ENCODE peak calls at places on chromosome 10, in nine cellular contexts. C is body of pancreas; Z is brain microvascular endothelial cell; W is CD4-positive, CD25-positive, alpha-beta regulatory T cell; G is A549; N is GM23338; F is CD4-positive, alpha-beta T cell; H is H1; Y is CD8-positive, alpha-beta T cell. L is an unnamed sample.
A peak's percentile ranks its signal among the peaks of the same experiment; 100 is the strongest.

GRCh38 chr10:50512743-50513416 is 110.9 kb downstream of the SGMS1 start:
- DNase-seq in F (no peak), C (no peak), G (no peak), W (peak; percentile 85), Y (no peak), N (no peak), Z (no peak), H (no peak), L (peak; percentile 3)

GRCh38 chr10:117419921-117420320 is 44.7 kb upstream of the PDZD8 start:
- DNase-seq in Y (no peak), F (no peak), H (no peak), N (no peak), C (no peak), W (no peak), G (no peak), Z (no peak), L (no peak)

GRCh38 chr10:76115471-76116155 is 684.2 kb downstream of the LRMDA start:
- DNase-seq in Y (no peak), C (no peak), F (no peak), G (no peak), Z (no peak), H (no peak), W (no peak), N (no peak), L (no peak)

GRCh38 chr10:43775379-43775778 is 126.7 kb upstream of the ZNF32 start:
- DNase-seq in G (no peak), H (no peak), Y (no peak), N (no peak), C (no peak), F (no peak), W (no peak), Z (no peak), L (no peak)

GRCh38 chr10:49552277-49552676 is 13.4 kb upstream of the ERCC6 start:
- DNase-seq in H (no peak), Z (peak; percentile 81), G (peak; percentile 35), F (no peak), N (no peak), C (no peak), W (no peak), Y (no peak), L (no peak)

GRCh38 chr10:24444337-24444736 is 235.4 kb downstream of the KIAA1217 start:
- DNase-seq in H (no peak), C (no peak), W (no peak), F (no peak), G (no peak), Y (no peak), N (no peak), Z (peak; percentile 92), L (no peak)

GRCh38 chr10:122362031-122362592 is 12.4 kb upstream of the PLEKHA1 start:
- DNase-seq in G (no peak), W (no peak), H (no peak), C (no peak), N (no peak), Z (no peak), Y (no peak), F (no peak), L (no peak)

GRCh38 chr10:17669185-17669872 is 25.4 kb downstream of the STAM start:
- DNase-seq in F (peak; percentile 15), G (no peak), N (no peak), H (no peak), C (no peak), W (peak; percentile 58), Y (peak; percentile 48), Z (no peak), L (no peak)

GRCh38 chr10:514137-514671 is 175.3 kb downstream of the DIP2C start:
- DNase-seq in G (no peak), H (no peak), W (no peak), C (peak; percentile 90), N (no peak), F (no peak), Y (no peak), Z (no peak), L (no peak)

GRCh38 chr10:96721207-96721572 is 876 bp upstream of the PIK3AP1 start:
- DNase-seq in Z (no peak), Y (no peak), C (no peak), N (peak; percentile 52), F (no peak), H (no peak), G (no peak), W (no peak), L (no peak)

GRCh38 chr10:103731609-103732270 is 123.6 kb downstream of the SH3PXD2A start:
- DNase-seq in H (no peak), C (no peak), G (no peak), Y (no peak), N (no peak), Z (no peak), W (no peak), F (no peak), L (no peak)

GRCh38 chr10:103734731-103735130 is 120.6 kb downstream of the SH3PXD2A start:
- DNase-seq in N (no peak), C (no peak), W (no peak), Y (no peak), Z (no peak), F (no peak), G (no peak), H (no peak), L (no peak)

GRCh38 chr10:103736044-103736443 is 119.3 kb downstream of the SH3PXD2A start:
- DNase-seq in Z (no peak), G (no peak), N (no peak), C (no peak), W (no peak), Y (no peak), F (no peak), H (no peak), L (no peak)

GRCh38 chr10:103732339-103732738 is 123.0 kb downstream of the SH3PXD2A start:
- DNase-seq in F (no peak), G (no peak), H (no peak), W (no peak), C (peak; percentile 64), Z (no peak), N (no peak), Y (no peak), L (no peak)

DNA sequence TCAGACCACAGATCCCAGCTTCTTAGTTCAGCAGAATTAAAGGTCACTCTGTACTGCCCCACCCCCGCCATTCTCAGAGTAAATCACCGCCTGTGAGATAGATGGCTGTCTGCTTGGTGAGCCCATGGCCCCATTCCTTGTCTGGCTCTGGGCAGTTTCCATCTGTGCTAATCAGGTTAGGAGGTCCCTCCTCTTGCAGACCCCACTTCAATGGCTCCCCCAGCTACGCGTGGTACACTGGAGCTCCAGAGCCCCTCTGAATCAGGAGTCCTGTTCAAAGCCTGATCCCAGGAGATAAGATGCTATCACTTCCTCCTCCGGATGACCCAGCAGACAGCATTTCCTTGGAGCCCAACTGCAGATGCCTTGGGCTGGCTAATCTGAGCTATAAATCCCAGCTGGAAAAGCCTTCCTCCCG is 122.4 kb downstream of the SH3PXD2A start:
- DNase-seq in Z (no peak), N (no peak), H (no peak), Y (no peak), W (no peak), G (no peak), F (no peak), C (no peak), L (no peak)
- H3K27ac ChIP-seq in Z (no peak overlapping the region), N (no peak overlapping the region), H (no peak overlapping the region), Y (no peak overlapping the region), W (no peak overlapping the region), G (no peak overlapping the region), F (no peak overlapping the region), C (peak overlapping the region; percentile 64), L (no peak overlapping the region)

GRCh38 chr10:101780818-101781654 is 2.2 kb downstream of the NPM3 start:
- DNase-seq in C (peak; percentile 62), F (peak; percentile 54), N (peak; percentile 82), Z (peak; percentile 52), H (no peak), Y (peak; percentile 73), W (peak; percentile 75), G (peak; percentile 72), L (peak; percentile 73)
- H3K27ac ChIP-seq in C (no peak overlapping the region), F (no peak overlapping the region), N (no peak overlapping the region), Z (no peak overlapping the region), H (no peak overlapping the region), Y (no peak overlapping the region), W (no peak overlapping the region), G (peak overlapping the region; percentile 45), L (no peak overlapping the region)

GRCh38 chr10:79193694-79194382 is 125.1 kb downstream of the ZMIZ1 start:
- DNase-seq in G (no peak), Y (no peak), F (no peak), C (no peak), W (no peak), N (no peak), H (no peak), Z (no peak), L (no peak)

GRCh38 chr10:79196470-79197461 is 128.0 kb downstream of the ZMIZ1 start:
- DNase-seq in H (no peak), W (peak; percentile 64), F (peak; percentile 59), Y (peak; percentile 65), Z (no peak), N (peak; percentile 88), C (peak; percentile 78), G (peak; percentile 73), L (peak; percentile 63)

GRCh38 chr10:79197558-79197957 is 128.8 kb downstream of the ZMIZ1 start:
- DNase-seq in H (no peak), Y (no peak), C (no peak), N (no peak), G (no peak), F (no peak), W (no peak), Z (no peak), L (no peak)

GRCh38 chr10:79192677-79193003 is 123.9 kb downstream of the ZMIZ1 start:
- DNase-seq in W (no peak), C (no peak), H (no peak), Z (no peak), N (no peak), Y (no peak), G (no peak), F (no peak), L (no peak)

DNA sequence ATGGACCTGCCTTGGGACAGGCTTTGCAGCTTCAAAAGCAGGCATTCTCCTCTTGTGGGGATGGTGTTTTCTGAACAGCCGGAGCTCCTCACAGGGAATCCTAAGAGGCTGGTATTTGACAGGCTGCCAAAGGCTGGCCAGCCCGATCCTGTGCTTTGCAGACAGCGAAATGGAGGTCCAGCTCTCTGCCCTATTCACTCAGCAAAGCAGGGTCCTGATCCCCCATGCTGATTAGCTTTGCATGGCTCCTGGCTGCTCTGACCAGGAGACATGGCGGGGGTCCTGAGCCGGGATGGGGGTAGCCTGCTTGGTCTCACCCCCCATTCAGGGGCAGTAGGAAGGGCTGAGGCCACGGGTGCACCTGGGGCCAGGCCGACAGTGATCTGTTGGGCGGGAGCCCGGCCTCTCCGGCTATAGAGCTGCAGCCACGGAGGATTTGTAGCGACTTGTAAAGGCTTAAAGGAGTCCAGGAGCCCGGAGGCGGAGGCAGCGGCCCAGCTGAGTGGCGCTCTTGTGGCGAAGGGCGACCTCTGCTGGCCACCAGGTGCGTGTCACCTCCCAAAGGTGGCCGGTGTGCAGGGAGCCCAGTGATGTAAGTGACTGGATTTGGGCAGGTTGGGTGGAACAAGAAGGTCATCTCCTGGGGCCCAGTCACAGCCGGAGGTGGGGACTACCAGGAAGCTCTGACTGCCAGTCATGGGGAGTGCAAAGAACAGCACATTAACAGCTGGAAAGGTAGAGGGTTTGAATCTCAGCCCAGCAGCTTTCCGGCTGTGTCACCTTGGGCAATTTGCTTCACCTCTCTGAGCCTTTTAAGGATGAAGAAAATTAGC is 126.5 kb downstream of the ZMIZ1 start:
- DNase-seq in G (peak; percentile 88), N (peak; percentile 92), F (peak; percentile 61), W (peak; percentile 84), C (peak; percentile 91), Z (peak; percentile 68), Y (peak; percentile 70), H (peak; percentile 79), L (peak; percentile 74)
- H3K27ac ChIP-seq in G (peak overlapping the region; percentile 88), N (peak overlapping the region; percentile 74), F (no peak overlapping the region), W (no peak overlapping the region), C (peak overlapping the region; percentile 57), Z (no peak overlapping the region), Y (no peak overlapping the region), H (no peak overlapping the region), L (no peak overlapping the region)

GRCh38 chr10:124119933-124120332 is 26.5 kb upstream of the CHST15 start:
- DNase-seq in C (peak; percentile 47), N (no peak), G (no peak), Y (no peak), Z (no peak), H (no peak), W (peak; percentile 32), F (no peak), L (no peak)
- H3K27ac ChIP-seq in C (peak overlapping the region; percentile 34), N (no peak overlapping the region), G (no peak overlapping the region), Y (no peak overlapping the region), Z (no peak overlapping the region), H (no peak overlapping the region), W (no peak overlapping the region), F (no peak overlapping the region), L (no peak overlapping the region)

L was measured in HL-60.